ENCODE peak calls at places on chromosomes 1 and 21, in ten cellular contexts. E is CD8-positive, alpha-beta memory T cell; W is naive thymus-derived CD4-positive, alpha-beta T cell; U is aorta; A is breast epithelium; M is GM23248; F is neural progenitor cell; D is spleen; L is fibroblast of lung; V is testis. N is an unnamed sample. For H3K27me3, the result is how much of the 10 kb centered on the place peaks cover.

GRCh38 chr1:178209935-178210334 is 116.0 kb downstream of the RASAL2 start:
- DNase-seq in E (no peak), W (no peak), U (no peak), A (no peak), M (no peak), F (no peak), D (no peak), L (no peak), V (no peak), N (no peak)

GRCh38 chr1:58074702-58075578 is 471.6 kb downstream of the OMA1 start:
- DNase-seq in E (no peak), W (no peak), U (no peak), A (no peak), M (no peak), F (no peak), D (no peak), L (no peak), V (no peak), N (no peak)

GRCh38 chr1:208030320-208031091 is 119.6 kb upstream of the CD34 start:
- DNase-seq in E (no peak), W (no peak), U (no peak), A (no peak), M (peak), F (no peak), D (no peak), L (peak), V (no peak), N (peak)

GRCh38 chr1:33043267-33044090 is 6.8 kb upstream of the AK2 start:
- DNase-seq in E (no peak), W (no peak), U (no peak), A (no peak), M (no peak), F (no peak), D (no peak), L (peak), V (no peak), N (no peak)

GRCh38 chr1:41513388-41513745 is 28.9 kb upstream of the EDN2 start:
- DNase-seq in E (no peak), W (no peak), U (no peak), A (no peak), M (no peak), F (peak), D (peak), L (no peak), V (no peak), N (peak)

GRCh38 chr1:20080441-20081330 is 10.7 kb downstream of the PLA2G5 start:
- DNase-seq in E (no peak), W (no peak), U (peak), A (no peak), M (no peak), F (no peak), D (peak), L (no peak), V (no peak), N (no peak)

GRCh38 chr1:228957535-228957934 is 222.3 kb downstream of the RHOU start:
- DNase-seq in E (no peak), W (no peak), U (no peak), A (no peak), M (no peak), F (no peak), D (no peak), L (no peak), V (no peak), N (peak)

GRCh38 chr1:2416403-2416802 is 4.0 kb upstream of the PEX10 start:
- DNase-seq in E (peak), W (no peak), U (no peak), A (no peak), M (no peak), F (no peak), D (no peak), L (no peak), V (no peak), N (no peak)

GRCh38 chr1:192343304-192343703 is 26.5 kb downstream of the RGS21 start:
- DNase-seq in E (no peak), W (no peak), U (no peak), A (no peak), M (no peak), F (no peak), D (no peak), L (no peak), V (no peak), N (no peak)

GRCh38 chr1:95916616-95917015 is 682.6 kb downstream of the RWDD3 start:
- DNase-seq in E (no peak), W (no peak), U (no peak), A (no peak), M (peak), F (peak), D (no peak), L (peak), V (no peak), N (no peak)

GRCh38 chr21:46115441-46116188 is 17.7 kb downstream of the COL6A2 start:
- DNase-seq in E (no peak), W (no peak), U (peak), A (no peak), M (no peak), F (no peak), D (peak), L (no peak), V (peak), N (peak)

GRCh38 chr1:201739492-201740085 is 89.4 kb upstream of the IPO9 start:
- DNase-seq in E (peak), W (peak), U (peak), A (no peak), M (peak), F (peak), D (peak), L (no peak), V (peak), N (no peak)

GRCh38 chr21:38181101-38181500 is 75.7 kb upstream of the KCNJ15 start:
- DNase-seq in E (no peak), W (no peak), U (no peak), A (no peak), M (peak), F (no peak), D (no peak), L (peak), V (no peak), N (no peak)

GRCh38 chr1:39754906-39755504 is 16.1 kb downstream of the OXCT2 start:
- DNase-seq in E (no peak), W (no peak), U (no peak), A (no peak), M (no peak), F (no peak), D (no peak), L (peak), V (peak), N (no peak)

GRCh38 chr1:59220356-59220755 is 76.5 kb upstream of the FGGY start:
- DNase-seq in E (no peak), W (no peak), U (no peak), A (no peak), M (no peak), F (no peak), D (no peak), L (peak), V (no peak), N (no peak)

GRCh38 chr1:234149217-234149616 is 224.0 kb upstream of the COA6 start:
- DNase-seq in E (no peak), W (no peak), U (no peak), A (no peak), M (peak), F (no peak), D (no peak), L (peak), V (no peak), N (no peak)

GRCh38 chr1:33317354-33317753 is 3.5 kb downstream of the A3GALT2 start:
- DNase-seq in E (no peak), W (no peak), U (no peak), A (no peak), M (peak), F (no peak), D (peak), L (no peak), V (no peak), N (no peak)

GRCh38 chr1:183622884-183623785 is 12.4 kb downstream of the ARPC5 start:
- DNase-seq in E (peak), W (peak), U (no peak), A (no peak), M (peak), F (peak), D (no peak), L (peak), V (peak), N (peak)

GRCh38 chr1:186152227-186152944 is 222.7 kb downstream of the TPR start:
- DNase-seq in E (no peak), W (no peak), U (no peak), A (peak), M (peak), F (peak), D (no peak), L (peak), V (no peak), N (no peak)

GRCh38 chr21:26501622-26502021 is 71.5 kb downstream of the CYYR1 start:
- DNase-seq in E (no peak), W (no peak), U (no peak), A (no peak), M (no peak), F (no peak), D (no peak), L (no peak), V (no peak), N (no peak)

GRCh38 chr1:116329524-116330341 is 43.3 kb upstream of the ATP1A1 start:
- DNase-seq in E (no peak), W (no peak), U (no peak), A (peak), M (no peak), F (no peak), D (no peak), L (no peak), V (no peak), N (no peak)

GRCh38 chr1:93345633-93346471 is at the start of gene DR1:
- DNase-seq in E (peak), W (peak), U (peak), A (peak), M (peak), F (peak), D (peak), L (peak), V (peak), N (peak)

GRCh38 chr1:223496883-223497282 is 103.7 kb downstream of the CCDC185 start:
- DNase-seq in E (no peak), W (no peak), U (no peak), A (no peak), M (no peak), F (peak), D (no peak), L (no peak), V (no peak), N (no peak)

GRCh38 chr1:208652300-208653160 is 408.3 kb upstream of the PLXNA2 start:
- DNase-seq in E (no peak), W (no peak), U (no peak), A (peak), M (peak), F (peak), D (no peak), L (peak), V (peak), N (peak)

GRCh38 chr1:9211291-9211811 is 23.2 kb upstream of the H6PD start:
- DNase-seq in E (no peak), W (no peak), U (no peak), A (no peak), M (peak), F (no peak), D (no peak), L (peak), V (no peak), N (no peak)

GRCh38 chr1:50981741-50982140 is 11.7 kb downstream of the CDKN2C start:
- DNase-seq in E (no peak), W (no peak), U (no peak), A (no peak), M (no peak), F (no peak), D (no peak), L (no peak), V (no peak), N (no peak)

GRCh38 chr1:85142753-85143152 is 58.1 kb downstream of the SYDE2 start:
- DNase-seq in E (no peak), W (no peak), U (no peak), A (peak), M (no peak), F (no peak), D (no peak), L (no peak), V (no peak), N (no peak)

GRCh38 chr1:207124389-207124788 is 20.4 kb downstream of the C4BPA start:
- DNase-seq in E (no peak), W (no peak), U (no peak), A (no peak), M (no peak), F (no peak), D (no peak), L (no peak), V (no peak), N (no peak)

GRCh38 chr1:74824497-74825107 is 91.7 kb downstream of the TYW3 start:
- DNase-seq in E (no peak), W (no peak), U (no peak), A (no peak), M (no peak), F (no peak), D (no peak), L (no peak), V (no peak), N (no peak)

GRCh38 chr1:221227872-221228337 is 348.7 kb downstream of the HLX start:
- DNase-seq in E (no peak), W (no peak), U (no peak), A (peak), M (no peak), F (no peak), D (no peak), L (peak), V (no peak), N (no peak)

GRCh38 chr1:31239653-31240241 is at the start of gene NKAIN1:
- DNase-seq in E (no peak), W (no peak), U (peak), A (no peak), M (peak), F (peak), D (no peak), L (peak), V (no peak), N (peak)

GRCh38 chr1:111706921-111707320 is 32.3 kb downstream of the INKA2 start:
- DNase-seq in E (no peak), W (no peak), U (no peak), A (no peak), M (no peak), F (no peak), D (no peak), L (peak), V (no peak), N (no peak)

DNA sequence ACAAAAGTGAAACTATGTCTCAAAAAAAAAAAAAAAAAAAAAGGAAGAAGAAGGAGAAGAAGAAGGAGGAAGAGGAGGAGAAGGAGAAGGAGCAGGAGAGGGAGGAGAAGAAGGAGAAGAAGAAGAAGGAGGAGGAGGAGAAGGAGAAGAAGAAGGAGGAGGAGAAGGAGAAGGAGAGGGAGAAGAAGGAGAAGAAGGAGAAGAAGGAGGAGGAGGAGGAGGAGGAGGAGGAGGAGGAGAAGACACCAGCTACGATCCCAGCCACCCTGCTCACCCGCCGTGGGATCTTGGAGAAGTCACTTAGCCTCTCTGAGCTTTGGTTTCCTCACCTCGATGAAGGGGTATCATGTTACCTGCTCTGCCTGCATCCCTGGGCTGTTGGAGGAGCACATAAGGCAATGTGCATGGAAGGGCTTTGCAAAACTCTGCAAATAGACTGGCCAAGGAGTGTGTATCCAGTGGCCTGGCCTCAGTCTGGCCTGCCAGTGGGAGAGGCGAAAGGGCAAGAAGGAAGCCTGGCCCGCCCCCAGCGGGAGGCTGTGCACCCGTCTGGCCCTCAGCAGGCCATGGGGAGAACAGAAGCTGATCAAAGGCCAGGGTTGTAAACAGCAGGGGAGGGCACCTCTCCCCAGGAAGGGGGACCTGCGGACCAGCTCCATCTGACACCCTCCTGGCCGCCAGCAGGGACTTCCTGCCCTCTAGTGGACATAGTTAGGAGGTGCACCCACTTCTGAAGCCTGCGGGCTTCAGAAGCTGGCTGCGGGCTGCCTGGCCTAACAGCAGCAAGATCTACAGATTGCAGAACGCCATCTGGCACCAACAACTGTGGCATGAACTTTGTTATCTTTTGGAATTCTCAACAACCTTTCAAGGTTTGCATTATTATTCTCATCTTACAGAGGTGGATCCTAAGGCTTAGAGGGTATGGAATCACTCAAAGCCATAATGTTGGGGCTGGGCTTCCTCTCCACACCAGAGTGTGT is 19.2 kb upstream of the CDK18 start:
- DNase-seq in E (peak), W (peak), U (peak), A (peak), M (peak), F (peak), D (peak), L (peak), V (peak), N (peak)
- H3K4me3 ChIP-seq in E (no peak), W (no peak), U (no peak), A (no peak), M (no peak), F (no peak), D (no peak), L (no peak), V (no peak), N (no peak)

GRCh38 chr21:36080386-36080785 is 10.6 kb downstream of the CBR1 start:
- DNase-seq in E (no peak), W (no peak), U (no peak), A (peak), M (no peak), F (no peak), D (no peak), L (no peak), V (no peak), N (no peak)
- H3K27ac ChIP-seq in E (no peak), W (no peak), U (no peak), A (no peak), M (no peak), F (no peak), D (no peak), L (no peak), V (no peak), N (no peak)

GRCh38 chr1:16151985-16152384 is 3.9 kb downstream of the EPHA2 start:
- DNase-seq in E (no peak), W (no peak), U (no peak), A (no peak), M (no peak), F (no peak), D (no peak), L (no peak), V (no peak), N (no peak)
- H3K27me3 ChIP-seq in E (under half), W (under half), U (under half), A (under half), M (under half), F (under half), D (half or more), L (under half), V (under half), N (under half)

DNA sequence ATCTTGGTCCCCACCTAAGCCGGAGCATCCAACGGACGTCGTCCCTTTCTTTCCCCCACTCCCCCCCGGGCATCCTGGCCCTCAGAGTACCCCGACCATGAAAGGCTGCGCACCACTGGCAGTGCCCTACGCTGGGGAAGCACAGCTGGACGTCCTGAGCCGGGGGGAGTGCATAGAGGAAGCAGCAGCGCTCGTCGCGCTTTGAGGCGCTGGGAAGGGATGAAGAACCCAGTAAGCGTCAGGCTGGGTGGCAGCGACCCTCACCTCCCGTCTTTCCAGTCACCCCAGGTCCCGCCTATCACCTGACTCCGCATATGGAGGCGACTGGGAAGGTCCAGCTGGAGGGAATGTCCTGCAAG is 5.7 kb downstream of the MAP3K6 start:
- DNase-seq in E (no peak), W (no peak), U (no peak), A (no peak), M (no peak), F (peak), D (no peak), L (no peak), V (no peak), N (no peak)
- H3K4me3 ChIP-seq in E (no peak), W (no peak), U (no peak), A (no peak), M (no peak), F (peak), D (peak), L (no peak), V (peak), N (no peak)